ENCODE peak calls at places on chromosomes 11 and 22, in four cellular contexts. O, W, S and K are unnamed samples.

GRCh38 chr11:554824-555499 is 5.6 kb downstream of the LMNTD2 start:
- DNase-seq in S (peak; percentile 91), O (no peak), W (peak; percentile 89), K (peak; percentile 86)

GRCh38 chr11:108538022-108538424 is 39.8 kb upstream of the POGLUT3 start:
- DNase-seq in S (no peak), W (no peak), O (no peak), K (no peak)

GRCh38 chr11:65236194-65237059 is 25.3 kb upstream of the POLA2 start:
- DNase-seq in S (no peak), W (no peak), O (no peak), K (no peak)

GRCh38 chr11:133163463-133164419 is 368.6 kb downstream of the OPCML start:
- DNase-seq in S (no peak), O (peak; percentile 20), W (peak; percentile 73), K (peak; percentile 40)

GRCh38 chr11:120334894-120335462 is 1.2 kb upstream of the ARHGEF12 start:
- DNase-seq in O (peak; percentile 94), S (peak; percentile 67), W (peak; percentile 75), K (peak; percentile 36)

GRCh38 chr11:108654994-108655631 is 9.8 kb upstream of the DDX10 start:
- DNase-seq in S (no peak), W (peak; percentile 56), O (peak; percentile 56), K (no peak)

GRCh38 chr22:37459211-37459610 is 27.0 kb downstream of the MFNG start:
- DNase-seq in W (no peak), S (no peak), O (no peak), K (no peak)

GRCh38 chr11:119741369-119742262 is 12.6 kb upstream of the NECTIN1 start:
- DNase-seq in W (peak; percentile 65), S (peak; percentile 95), O (no peak), K (peak; percentile 74)

GRCh38 chr11:62069374-62069773 is 54.4 kb upstream of the INCENP start:
- DNase-seq in O (no peak), S (no peak), W (no peak), K (no peak)

GRCh38 chr11:75541301-75541929 is 15.7 kb upstream of the GDPD5 start:
- DNase-seq in S (no peak), W (no peak), O (no peak), K (no peak)

GRCh38 chr22:20033045-20033706 is 12.3 kb downstream of the TANGO2 start:
- DNase-seq in O (no peak), S (no peak), W (no peak), K (no peak)

GRCh38 chr11:45771194-45771941 is 33.6 kb upstream of the SLC35C1 start:
- DNase-seq in W (peak; percentile 60), S (peak; percentile 94), O (peak; percentile 38), K (peak; percentile 68)

GRCh38 chr22:17749605-17750395 is 24.5 kb downstream of the BID start:
- DNase-seq in W (no peak), O (no peak), S (no peak), K (no peak)

GRCh38 chr11:16805942-16806341 is 67.5 kb downstream of the C11orf58 start:
- DNase-seq in O (peak; percentile 24), W (no peak), S (no peak), K (no peak)

GRCh38 chr11:110463153-110463552 is 33.4 kb downstream of the FDX1 start:
- DNase-seq in O (peak; percentile 66), W (peak; percentile 64), S (peak; percentile 65), K (peak; percentile 58)

GRCh38 chr11:27213232-27213660 is 149.8 kb downstream of the CCDC34 start:
- DNase-seq in S (peak; percentile 24), W (peak; percentile 92), O (peak; percentile 94), K (no peak)

GRCh38 chr22:23801238-23801821 is 14.6 kb downstream of the SMARCB1 start:
- DNase-seq in S (no peak), O (no peak), W (no peak), K (no peak)

GRCh38 chr11:129972596-129972995 is 30.0 kb downstream of the PRDM10 start:
- DNase-seq in S (no peak), W (no peak), O (no peak), K (no peak)

GRCh38 chr11:36300651-36301050 is 4.6 kb downstream of the PRR5L start:
- DNase-seq in S (no peak), O (peak; percentile 17), W (no peak), K (no peak)

GRCh38 chr22:31279327-31279669 is 13.0 kb downstream of the PIK3IP1 start:
- DNase-seq in W (no peak), S (no peak), O (no peak), K (no peak)
- H4K5ac ChIP-seq in W (no peak overlapping the region), S (no peak overlapping the region), O (no peak overlapping the region), K (no peak overlapping the region)

GRCh38 chr11:68709064-68709463 is 24.7 kb downstream of the GAL start:
- DNase-seq in S (no peak), O (no peak), W (no peak), K (no peak)

GRCh38 chr11:68707527-68707926 is 23.2 kb downstream of the GAL start:
- DNase-seq in W (no peak), O (no peak), S (no peak), K (no peak)

GRCh38 chr11:68711114-68711513 is 26.8 kb downstream of the GAL start:
- DNase-seq in S (no peak), W (no peak), O (no peak), K (no peak)

GRCh38 chr11:68714047-68714856 is 29.9 kb downstream of the GAL start:
- DNase-seq in S (no peak), O (no peak), W (no peak), K (no peak)

GRCh38 chr11:68710445-68710844 is 26.1 kb downstream of the GAL start:
- DNase-seq in S (no peak), O (no peak), W (no peak), K (no peak)
- H4K5ac ChIP-seq in S (no peak overlapping the region), O (no peak overlapping the region), W (no peak overlapping the region), K (no peak overlapping the region)

DNA sequence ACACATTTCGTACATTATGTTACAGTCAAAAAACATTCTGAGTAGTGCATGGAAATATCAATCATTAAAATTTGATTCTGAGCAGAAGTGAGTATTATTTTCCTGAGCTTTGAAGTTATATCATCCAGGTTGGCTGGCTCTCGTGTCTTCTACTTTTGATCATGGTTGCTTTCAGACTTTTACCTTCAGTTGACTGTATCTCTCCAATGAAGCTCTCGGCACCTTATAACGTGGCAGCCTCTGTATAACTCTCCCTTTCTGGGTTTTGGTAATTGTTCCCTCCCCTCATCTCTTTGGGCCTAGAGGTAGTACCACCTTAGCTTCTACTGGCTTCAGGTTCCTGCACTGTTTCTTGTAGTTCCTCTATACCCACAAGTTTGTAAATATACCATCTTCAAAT is 12.2 kb downstream of the SFI1 start:
- DNase-seq in O (no peak), W (no peak), S (no peak), K (no peak)
- H4K5ac ChIP-seq in O (no peak overlapping the region), W (no peak overlapping the region), S (no peak overlapping the region), K (no peak overlapping the region)

GRCh38 chr22:44676441-44677298 is 25.3 kb upstream of the PRR5 start:
- DNase-seq in W (no peak), S (no peak), O (peak; percentile 13), K (no peak)
- H4K5ac ChIP-seq in W (no peak overlapping the region), S (no peak overlapping the region), O (no peak overlapping the region), K (no peak overlapping the region)

DNA sequence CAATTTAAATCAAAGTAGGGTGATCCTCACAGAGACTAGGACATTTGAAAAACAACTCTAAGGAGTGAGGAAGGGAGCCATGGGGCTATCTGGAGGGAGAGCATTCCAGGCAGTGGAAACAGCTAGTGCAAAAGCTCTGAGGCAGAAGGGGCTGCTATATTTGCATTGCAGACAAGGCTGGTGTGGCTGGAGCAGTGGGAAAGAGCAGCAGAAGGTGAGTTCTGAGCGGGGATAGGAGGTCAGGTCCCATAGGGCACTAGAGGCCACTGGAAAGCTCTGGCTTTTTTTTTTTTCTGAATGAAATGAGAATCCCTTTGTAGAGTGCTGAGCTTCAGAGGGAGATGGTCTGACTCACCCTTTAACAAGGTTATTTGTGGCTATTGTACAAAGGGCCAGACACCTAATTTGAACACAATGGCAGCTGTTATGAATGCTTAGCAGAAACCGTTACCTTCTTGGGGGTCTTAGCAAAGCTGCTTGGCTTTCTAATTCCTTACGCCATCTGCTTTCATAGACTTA is 291.6 kb downstream of the BUD13 start:
- DNase-seq in O (no peak), W (peak; percentile 16), S (no peak), K (no peak)
- H4K5ac ChIP-seq in O (no peak overlapping the region), W (no peak overlapping the region), S (no peak overlapping the region), K (no peak overlapping the region)

DNA sequence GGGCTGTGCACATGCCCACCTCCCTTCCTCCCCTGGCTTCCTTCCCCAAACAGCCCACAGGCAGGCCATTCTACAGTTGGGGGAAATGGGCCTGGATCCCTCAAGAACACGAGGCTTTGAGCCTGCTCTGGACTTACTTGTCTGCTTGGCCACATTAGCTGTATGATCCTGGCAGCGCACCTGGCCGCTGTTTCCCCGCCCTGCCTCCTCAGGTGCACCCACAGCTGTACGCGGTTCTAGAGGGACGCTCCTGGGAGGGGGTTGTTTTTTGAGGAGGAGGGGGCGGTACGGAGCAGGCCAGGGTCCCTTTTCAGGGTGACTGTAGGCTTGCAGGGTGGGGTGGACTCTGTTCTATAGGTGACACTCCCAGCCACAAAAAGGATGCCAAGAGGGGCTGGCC is 11.5 kb upstream of the SUN2 start:
- DNase-seq in O (no peak), W (no peak), S (no peak), K (no peak)
- H4K5ac ChIP-seq in O (no peak overlapping the region), W (no peak overlapping the region), S (no peak overlapping the region), K (no peak overlapping the region)

DNA sequence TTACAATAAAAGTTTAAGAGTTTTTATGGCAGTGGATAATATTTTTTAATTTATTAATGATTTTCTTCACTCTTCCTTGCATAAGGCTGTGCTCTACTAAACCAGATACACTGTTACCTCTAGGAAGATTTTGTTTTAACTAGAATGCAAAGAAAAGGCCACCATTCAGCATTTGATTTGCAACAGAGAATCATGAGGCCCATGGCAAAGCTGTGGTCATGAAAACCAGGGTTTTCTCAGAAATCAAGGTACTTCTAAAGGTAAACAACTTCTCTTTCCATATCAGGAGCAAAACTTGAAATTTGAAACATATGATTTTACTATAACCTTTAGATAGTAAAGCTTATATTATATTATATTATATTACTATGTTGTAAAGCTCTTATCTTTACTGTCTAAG is 94.4 kb downstream of the FAM76B start:
- DNase-seq in S (no peak), O (no peak), W (no peak), K (no peak)
- H4K5ac ChIP-seq in S (no peak overlapping the region), O (no peak overlapping the region), W (no peak overlapping the region), K (no peak overlapping the region)

DNA sequence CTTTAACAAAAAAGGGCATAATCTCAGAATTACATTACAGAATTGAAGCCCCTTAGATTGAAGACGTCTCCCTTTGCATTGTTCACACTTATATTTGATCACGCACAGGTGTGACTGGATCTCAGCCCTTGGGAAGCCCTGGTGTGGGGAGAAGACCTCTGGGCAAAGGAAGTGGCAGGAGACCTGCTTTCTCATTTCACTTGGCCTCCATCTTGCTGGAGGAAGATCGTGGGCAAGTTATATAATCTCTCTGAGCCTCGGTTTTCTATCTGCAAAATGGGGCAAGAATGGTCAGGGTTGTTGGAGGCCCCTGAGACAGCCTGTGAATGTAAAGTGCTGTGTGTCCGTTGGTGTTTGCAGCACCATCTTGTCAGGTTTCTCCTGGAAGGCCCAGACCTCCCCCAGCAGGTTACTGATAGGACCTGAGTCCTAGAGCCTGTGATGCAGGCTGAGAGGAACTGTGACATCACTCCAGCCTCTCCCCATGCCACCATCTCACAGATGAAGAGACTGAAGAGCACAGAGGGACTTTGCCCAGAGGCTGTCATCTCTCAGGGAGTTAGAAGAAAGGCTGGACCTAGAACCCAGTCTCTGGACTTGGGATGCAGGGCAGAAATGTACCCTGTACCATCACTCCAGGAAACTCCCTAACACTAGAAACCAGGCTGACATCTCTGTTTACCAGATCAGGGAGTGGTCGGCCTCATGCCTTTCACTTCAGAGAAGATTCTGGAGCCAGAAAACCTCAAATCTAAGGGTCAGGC is 1.1 kb upstream of the APOA1 start:
- DNase-seq in S (no peak), W (no peak), O (no peak), K (no peak)
- H4K5ac ChIP-seq in S (no peak overlapping the region), W (no peak overlapping the region), O (no peak overlapping the region), K (no peak overlapping the region)

GRCh38 chr22:26097840-26098239 is 71.4 kb upstream of the SEZ6L start:
- DNase-seq in W (no peak), S (no peak), O (no peak), K (no peak)

GRCh38 chr22:26095271-26095956 is 73.8 kb upstream of the SEZ6L start:
- DNase-seq in O (no peak), W (no peak), S (no peak), K (no peak)
- H4K5ac ChIP-seq in O (no peak overlapping the region), W (no peak overlapping the region), S (no peak overlapping the region), K (no peak overlapping the region)